ENCODE peak calls at places on chromosomes 12 and 14, in ten cellular contexts. One of them, this sample, is unnamed.

GRCh38 chr12:102913453-102914226 is 3.4 kb downstream of the PAH start:
- DNase-seq in GM06990: no peak
- DNase-seq in hepatocyte: no peak
- DNase-seq in lower leg skin: no peak
- DNase-seq in left ventricle myocardium inferior: no peak
- DNase-seq in neural progenitor cell: no peak
- DNase-seq in GM23338: no peak
- DNase-seq in lung: no peak
- DNase-seq in Caco-2: no peak
- DNase-seq in fibroblast of pulmonary artery: no peak
- DNase-seq in this sample: no peak

GRCh38 chr12:105321125-105321524 is 9.4 kb upstream of the C12orf75 start:
- DNase-seq in GM06990: no peak
- DNase-seq in hepatocyte: no peak
- DNase-seq in lower leg skin: no peak
- DNase-seq in left ventricle myocardium inferior: no peak
- DNase-seq in neural progenitor cell: no peak
- DNase-seq in GM23338: no peak
- DNase-seq in lung: no peak
- DNase-seq in Caco-2: no peak
- DNase-seq in fibroblast of pulmonary artery: no peak
- DNase-seq in this sample: no peak

GRCh38 chr12:62943779-62944395 is 8.9 kb upstream of the PPM1H start:
- DNase-seq in GM06990: no peak
- DNase-seq in hepatocyte: no peak
- DNase-seq in lower leg skin: no peak
- DNase-seq in left ventricle myocardium inferior: no peak
- DNase-seq in neural progenitor cell: no peak
- DNase-seq in GM23338: no peak
- DNase-seq in lung: no peak
- DNase-seq in Caco-2: no peak
- DNase-seq in fibroblast of pulmonary artery: no peak
- DNase-seq in this sample: no peak

GRCh38 chr12:34405286-34406227 is 383.3 kb downstream of the ALG10 start:
- DNase-seq in GM06990: no peak
- DNase-seq in hepatocyte: peak
- DNase-seq in lower leg skin: peak
- DNase-seq in left ventricle myocardium inferior: peak
- DNase-seq in neural progenitor cell: no peak
- DNase-seq in GM23338: no peak
- DNase-seq in lung: peak
- DNase-seq in Caco-2: no peak
- DNase-seq in fibroblast of pulmonary artery: no peak
- DNase-seq in this sample: no peak

GRCh38 chr14:93219103-93219726 is 12.2 kb downstream of the UBR7 start:
- DNase-seq in GM06990: no peak
- DNase-seq in hepatocyte: peak
- DNase-seq in lower leg skin: no peak
- DNase-seq in left ventricle myocardium inferior: no peak
- DNase-seq in neural progenitor cell: peak
- DNase-seq in GM23338: peak
- DNase-seq in lung: no peak
- DNase-seq in Caco-2: peak
- DNase-seq in fibroblast of pulmonary artery: peak
- DNase-seq in this sample: peak

GRCh38 chr14:60965402-60965801 is 15.5 kb downstream of the TRMT5 start:
- DNase-seq in GM06990: no peak
- DNase-seq in hepatocyte: peak
- DNase-seq in lower leg skin: no peak
- DNase-seq in left ventricle myocardium inferior: no peak
- DNase-seq in neural progenitor cell: no peak
- DNase-seq in GM23338: no peak
- DNase-seq in lung: no peak
- DNase-seq in Caco-2: no peak
- DNase-seq in fibroblast of pulmonary artery: peak
- DNase-seq in this sample: peak

GRCh38 chr12:22409071-22409951 is 74.8 kb upstream of the ST8SIA1 start:
- DNase-seq in GM06990: peak
- DNase-seq in hepatocyte: peak
- DNase-seq in lower leg skin: no peak
- DNase-seq in left ventricle myocardium inferior: no peak
- DNase-seq in neural progenitor cell: no peak
- DNase-seq in GM23338: no peak
- DNase-seq in lung: no peak
- DNase-seq in Caco-2: no peak
- DNase-seq in fibroblast of pulmonary artery: no peak
- DNase-seq in this sample: no peak

GRCh38 chr12:90174198-90174510 is 465.5 kb upstream of the ATP2B1 start:
- DNase-seq in GM06990: no peak
- DNase-seq in hepatocyte: no peak
- DNase-seq in lower leg skin: no peak
- DNase-seq in left ventricle myocardium inferior: no peak
- DNase-seq in neural progenitor cell: no peak
- DNase-seq in GM23338: no peak
- DNase-seq in lung: no peak
- DNase-seq in Caco-2: no peak
- DNase-seq in fibroblast of pulmonary artery: no peak
- DNase-seq in this sample: no peak

DNA sequence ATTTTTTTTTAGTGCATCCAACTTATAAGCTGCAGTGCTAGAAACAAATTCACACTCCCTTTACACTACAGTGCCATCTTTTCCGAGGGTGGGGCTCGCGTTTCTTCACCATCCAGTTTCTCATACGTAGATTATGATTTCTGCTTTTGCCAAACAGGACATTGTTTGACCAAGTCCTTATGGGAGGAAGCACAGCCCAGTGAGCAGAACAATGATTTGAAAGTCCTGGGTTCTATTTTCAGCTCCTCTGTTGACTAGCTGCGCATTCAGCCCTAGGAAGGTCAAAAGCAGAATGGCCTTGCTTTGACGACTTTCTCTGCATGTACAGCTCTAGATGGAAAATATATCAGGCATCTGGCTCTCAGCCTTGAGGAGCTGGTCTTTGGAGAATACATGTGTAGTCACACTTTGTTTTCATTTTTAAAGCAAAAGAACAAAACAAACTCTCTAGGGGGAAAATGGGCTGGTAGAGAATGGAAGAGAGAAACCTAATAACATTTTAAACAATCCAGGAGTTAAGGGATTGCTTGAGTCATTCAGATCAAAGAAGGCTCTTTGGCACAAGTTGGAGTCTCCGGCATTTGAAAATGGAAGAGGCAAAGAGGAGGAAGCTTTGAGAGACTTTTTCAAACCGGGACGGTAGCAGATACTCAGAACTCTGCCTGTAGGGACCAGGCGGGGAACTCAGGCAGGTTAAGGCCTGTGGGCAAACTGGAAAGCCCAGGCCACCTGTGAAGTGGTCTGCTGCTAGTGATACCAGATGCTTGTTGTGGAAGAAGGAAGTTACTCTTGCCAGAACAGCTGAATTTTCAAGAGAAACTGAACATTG is 257.3 kb upstream of the PLEKHG7 start:
- DNase-seq in GM06990: peak
- DNase-seq in hepatocyte: no peak
- DNase-seq in lower leg skin: no peak
- DNase-seq in left ventricle myocardium inferior: no peak
- DNase-seq in neural progenitor cell: no peak
- DNase-seq in GM23338: no peak
- DNase-seq in lung: no peak
- DNase-seq in Caco-2: no peak
- DNase-seq in fibroblast of pulmonary artery: no peak
- DNase-seq in this sample: no peak
- H3K4me3 ChIP-seq in GM06990: peak
- H3K4me3 ChIP-seq in hepatocyte: no peak
- H3K4me3 ChIP-seq in lower leg skin: no peak
- H3K4me3 ChIP-seq in left ventricle myocardium inferior: peak
- H3K4me3 ChIP-seq in neural progenitor cell: no peak
- H3K4me3 ChIP-seq in GM23338: no peak
- H3K4me3 ChIP-seq in lung: no peak
- H3K4me3 ChIP-seq in Caco-2: no peak
- H3K4me3 ChIP-seq in fibroblast of pulmonary artery: no peak
- H3K4me3 ChIP-seq in this sample: no peak

GRCh38 chr12:6618483-6618882 is 11.3 kb upstream of the CHD4 start:
- DNase-seq in GM06990: no peak
- DNase-seq in hepatocyte: no peak
- DNase-seq in lower leg skin: no peak
- DNase-seq in left ventricle myocardium inferior: no peak
- DNase-seq in neural progenitor cell: no peak
- DNase-seq in GM23338: no peak
- DNase-seq in lung: no peak
- DNase-seq in Caco-2: no peak
- DNase-seq in fibroblast of pulmonary artery: no peak
- DNase-seq in this sample: no peak

GRCh38 chr12:6614513-6615177 is 7.5 kb upstream of the CHD4 start:
- DNase-seq in GM06990: no peak
- DNase-seq in hepatocyte: peak
- DNase-seq in lower leg skin: no peak
- DNase-seq in left ventricle myocardium inferior: no peak
- DNase-seq in neural progenitor cell: peak
- DNase-seq in GM23338: peak
- DNase-seq in lung: no peak
- DNase-seq in Caco-2: no peak
- DNase-seq in fibroblast of pulmonary artery: peak
- DNase-seq in this sample: no peak

GRCh38 chr12:6620885-6621274 is 13.7 kb upstream of the CHD4 start:
- DNase-seq in GM06990: no peak
- DNase-seq in hepatocyte: no peak
- DNase-seq in lower leg skin: no peak
- DNase-seq in left ventricle myocardium inferior: no peak
- DNase-seq in neural progenitor cell: no peak
- DNase-seq in GM23338: no peak
- DNase-seq in lung: no peak
- DNase-seq in Caco-2: no peak
- DNase-seq in fibroblast of pulmonary artery: no peak
- DNase-seq in this sample: no peak

GRCh38 chr12:6615802-6616201 is 8.6 kb upstream of the CHD4 start:
- DNase-seq in GM06990: no peak
- DNase-seq in hepatocyte: no peak
- DNase-seq in lower leg skin: no peak
- DNase-seq in left ventricle myocardium inferior: no peak
- DNase-seq in neural progenitor cell: no peak
- DNase-seq in GM23338: no peak
- DNase-seq in lung: no peak
- DNase-seq in Caco-2: no peak
- DNase-seq in fibroblast of pulmonary artery: no peak
- DNase-seq in this sample: no peak

DNA sequence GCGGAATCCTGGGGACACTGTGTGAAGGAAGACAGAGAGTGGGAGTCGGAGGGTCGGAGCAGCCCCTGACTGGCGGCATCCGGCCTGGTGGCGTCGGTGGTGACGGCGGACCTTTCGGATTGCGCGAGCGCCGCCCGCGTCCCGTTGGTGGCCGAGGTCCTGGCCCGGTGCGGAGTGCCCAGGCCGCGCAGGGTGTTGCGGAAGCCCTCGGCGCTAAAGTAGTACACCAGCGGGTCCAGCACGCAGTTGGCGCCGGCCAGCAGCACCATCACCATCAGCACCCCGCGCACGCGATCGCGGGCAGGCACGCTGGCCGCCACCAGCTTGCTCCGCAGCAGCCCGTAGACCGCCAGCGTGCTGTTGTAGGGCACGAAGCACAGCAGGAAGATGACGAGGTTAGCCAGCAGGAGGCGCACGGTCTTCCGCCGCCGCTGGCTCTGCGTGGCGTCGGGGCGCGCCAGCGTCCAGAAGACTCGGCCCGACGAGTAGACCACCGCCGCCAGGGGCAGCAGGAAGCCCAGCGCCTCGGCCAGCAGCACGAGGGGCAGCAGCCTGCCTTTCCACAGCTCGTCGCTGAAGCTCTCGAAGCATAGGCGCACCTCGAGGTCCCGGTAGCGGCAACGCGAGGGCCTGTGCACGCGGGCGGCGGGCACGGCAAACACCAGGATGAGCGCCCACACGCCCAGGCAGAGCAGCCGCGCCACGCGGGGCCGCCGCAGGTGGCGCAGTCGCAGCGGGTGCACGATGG is 13.1 kb upstream of the CHD4 start:
- DNase-seq in GM06990: peak
- DNase-seq in hepatocyte: peak
- DNase-seq in lower leg skin: no peak
- DNase-seq in left ventricle myocardium inferior: no peak
- DNase-seq in neural progenitor cell: peak
- DNase-seq in GM23338: peak
- DNase-seq in lung: no peak
- DNase-seq in Caco-2: no peak
- DNase-seq in fibroblast of pulmonary artery: peak
- DNase-seq in this sample: peak
- TF ChIP-seq CTCF in GM06990: peak
- TF ChIP-seq CTCF in hepatocyte: peak
- TF ChIP-seq CTCF in lower leg skin: no peak
- TF ChIP-seq CTCF in left ventricle myocardium inferior: peak
- TF ChIP-seq CTCF in neural progenitor cell: peak
- TF ChIP-seq CTCF in GM23338: peak
- TF ChIP-seq CTCF in lung: no peak
- TF ChIP-seq CTCF in Caco-2: no peak
- TF ChIP-seq CTCF in fibroblast of pulmonary artery: peak
- TF ChIP-seq CTCF in this sample: peak

GRCh38 chr14:36522972-36523685 is 3.1 kb upstream of the NKX2-1 start:
- DNase-seq in GM06990: no peak
- DNase-seq in hepatocyte: no peak
- DNase-seq in lower leg skin: no peak
- DNase-seq in left ventricle myocardium inferior: no peak
- DNase-seq in neural progenitor cell: peak
- DNase-seq in GM23338: peak
- DNase-seq in lung: no peak
- DNase-seq in Caco-2: no peak
- DNase-seq in fibroblast of pulmonary artery: no peak
- DNase-seq in this sample: no peak

GRCh38 chr14:36521598-36522345 is 1.7 kb upstream of the NKX2-1 start:
- DNase-seq in GM06990: no peak
- DNase-seq in hepatocyte: no peak
- DNase-seq in lower leg skin: no peak
- DNase-seq in left ventricle myocardium inferior: no peak
- DNase-seq in neural progenitor cell: peak
- DNase-seq in GM23338: peak
- DNase-seq in lung: peak
- DNase-seq in Caco-2: no peak
- DNase-seq in fibroblast of pulmonary artery: no peak
- DNase-seq in this sample: no peak

GRCh38 chr14:36524220-36524837 is 4.3 kb upstream of the NKX2-1 start:
- DNase-seq in GM06990: no peak
- DNase-seq in hepatocyte: no peak
- DNase-seq in lower leg skin: no peak
- DNase-seq in left ventricle myocardium inferior: no peak
- DNase-seq in neural progenitor cell: peak
- DNase-seq in GM23338: peak
- DNase-seq in lung: no peak
- DNase-seq in Caco-2: no peak
- DNase-seq in fibroblast of pulmonary artery: no peak
- DNase-seq in this sample: no peak

GRCh38 chr14:36520601-36521525 is 831 bp upstream of the NKX2-1 start:
- DNase-seq in GM06990: no peak
- DNase-seq in hepatocyte: peak
- DNase-seq in lower leg skin: no peak
- DNase-seq in left ventricle myocardium inferior: no peak
- DNase-seq in neural progenitor cell: peak
- DNase-seq in GM23338: peak
- DNase-seq in lung: peak
- DNase-seq in Caco-2: peak
- DNase-seq in fibroblast of pulmonary artery: peak
- DNase-seq in this sample: peak

GRCh38 chr14:36522347-36522971 is 2.4 kb upstream of the NKX2-1 start:
- DNase-seq in GM06990: no peak
- DNase-seq in hepatocyte: no peak
- DNase-seq in lower leg skin: no peak
- DNase-seq in left ventricle myocardium inferior: no peak
- DNase-seq in neural progenitor cell: peak
- DNase-seq in GM23338: peak
- DNase-seq in lung: no peak
- DNase-seq in Caco-2: no peak
- DNase-seq in fibroblast of pulmonary artery: no peak
- DNase-seq in this sample: no peak
- H3K4me3 ChIP-seq in GM06990: no peak
- H3K4me3 ChIP-seq in hepatocyte: no peak
- H3K4me3 ChIP-seq in lower leg skin: no peak
- H3K4me3 ChIP-seq in left ventricle myocardium inferior: no peak
- H3K4me3 ChIP-seq in neural progenitor cell: peak
- H3K4me3 ChIP-seq in GM23338: peak
- H3K4me3 ChIP-seq in lung: no peak
- H3K4me3 ChIP-seq in Caco-2: no peak
- H3K4me3 ChIP-seq in fibroblast of pulmonary artery: no peak
- H3K4me3 ChIP-seq in this sample: no peak

GRCh38 chr12:68912916-68913315 is 20.1 kb downstream of the CPM start:
- DNase-seq in GM06990: no peak
- DNase-seq in hepatocyte: no peak
- DNase-seq in lower leg skin: no peak
- DNase-seq in left ventricle myocardium inferior: no peak
- DNase-seq in neural progenitor cell: no peak
- DNase-seq in GM23338: no peak
- DNase-seq in lung: no peak
- DNase-seq in Caco-2: no peak
- DNase-seq in fibroblast of pulmonary artery: no peak
- DNase-seq in this sample: no peak
- TF ChIP-seq CTCF in GM06990: no peak
- TF ChIP-seq CTCF in hepatocyte: no peak
- TF ChIP-seq CTCF in lower leg skin: no peak
- TF ChIP-seq CTCF in left ventricle myocardium inferior: no peak
- TF ChIP-seq CTCF in neural progenitor cell: no peak
- TF ChIP-seq CTCF in GM23338: peak
- TF ChIP-seq CTCF in lung: no peak
- TF ChIP-seq CTCF in Caco-2: no peak
- TF ChIP-seq CTCF in fibroblast of pulmonary artery: no peak
- TF ChIP-seq CTCF in this sample: no peak